ENCODE peak calls at places on chromosomes 2 and 18, in seven cellular contexts. B is NCI-H2081, W is endothelial cell, G is mucosa of descending colon, A is ACHN, K is nephron progenitor cell, O is stomach. F is an unnamed sample.

GRCh38 chr2:81734981-81735380 is 1430.4 kb upstream of the LRRTM1 start:
- DNase-seq in W (no peak), K (no peak), G (no peak), O (no peak), B (no peak), A (no peak), F (no peak)

GRCh38 chr2:149313512-149313972 is 16.8 kb upstream of the LYPD6 start:
- DNase-seq in B (peak), W (peak), O (peak), A (peak), G (peak), K (peak), F (peak)

GRCh38 chr18:48385595-48385994 is 23.6 kb downstream of the ZBTB7C start:
- DNase-seq in G (no peak), K (no peak), A (no peak), O (no peak), W (no peak), B (no peak), F (no peak)

GRCh38 chr2:223469270-223470057 is 132.7 kb downstream of the SCG2 start:
- DNase-seq in K (no peak), O (no peak), A (peak), B (no peak), G (peak), W (no peak), F (peak)

GRCh38 chr2:213627054-213627710 is 342.9 kb downstream of the SPAG16 start:
- DNase-seq in G (no peak), K (no peak), B (no peak), W (no peak), O (no peak), A (peak), F (no peak)

GRCh38 chr2:127308586-127309138 is 14.7 kb upstream of the ERCC3 start:
- DNase-seq in A (no peak), W (no peak), B (no peak), G (no peak), O (no peak), K (no peak), F (no peak)

GRCh38 chr2:219509780-219510511 is 4.3 kb upstream of the ASIC4 start:
- DNase-seq in G (peak), B (peak), O (peak), W (peak), A (peak), K (peak), F (no peak)

GRCh38 chr2:70888389-70888924 is 47.2 kb upstream of the ATP6V1B1 start:
- DNase-seq in K (no peak), W (no peak), A (no peak), G (no peak), O (no peak), B (no peak), F (no peak)

GRCh38 chr2:128642316-128642715 is 323.6 kb upstream of the HS6ST1 start:
- DNase-seq in O (peak), K (no peak), B (no peak), W (no peak), A (no peak), G (no peak), F (no peak)

GRCh38 chr2:144078802-144079386 is 441.0 kb downstream of the ZEB2 start:
- DNase-seq in G (no peak), K (no peak), O (no peak), B (peak), A (no peak), W (no peak), F (no peak)

GRCh38 chr2:20506281-20506685 is 59.4 kb downstream of the RHOB start:
- DNase-seq in A (peak), B (no peak), G (no peak), W (no peak), O (no peak), K (no peak), F (no peak)

GRCh38 chr2:45442026-45442425 is 169.0 kb downstream of the SRBD1 start:
- DNase-seq in A (no peak), O (no peak), W (no peak), K (no peak), G (no peak), B (no peak), F (no peak)

GRCh38 chr18:45723921-45724320 is at the start of gene SLC14A1:
- DNase-seq in O (no peak), A (no peak), W (no peak), K (no peak), B (no peak), G (no peak), F (no peak)

F was measured in trophoblast cell.